ENCODE peak calls at places on chromosome 22, in four cellular contexts. One of them, this sample, is unnamed.

GRCh38 chr22:26174280-26174679 is 5.0 kb downstream of the SEZ6L start:
- DNase-seq in HCT116: no peak
- DNase-seq in GM12878: no peak
- DNase-seq in H1: peak; percentile 39
- DNase-seq in this sample: no peak

GRCh38 chr22:45185718-45186511 is 22.2 kb downstream of the NUP50 start:
- DNase-seq in HCT116: no peak
- DNase-seq in GM12878: no peak
- DNase-seq in H1: no peak
- DNase-seq in this sample: no peak

GRCh38 chr22:40635940-40636379 is 559 bp downstream of the MRTFA start:
- DNase-seq in HCT116: no peak
- DNase-seq in GM12878: no peak
- DNase-seq in H1: no peak
- DNase-seq in this sample: no peak

GRCh38 chr22:38412435-38413084 is 42.4 kb downstream of the KCNJ4 start:
- DNase-seq in HCT116: no peak
- DNase-seq in GM12878: no peak
- DNase-seq in H1: no peak
- DNase-seq in this sample: peak; percentile 84

GRCh38 chr22:45548991-45549736 is 46.5 kb downstream of the FBLN1 start:
- DNase-seq in HCT116: peak; percentile 37
- DNase-seq in GM12878: no peak
- DNase-seq in H1: no peak
- DNase-seq in this sample: peak; percentile 37

GRCh38 chr22:28424427-28425080 is 255.1 kb downstream of the TTC28 start:
- DNase-seq in HCT116: no peak
- DNase-seq in GM12878: no peak
- DNase-seq in H1: no peak
- DNase-seq in this sample: no peak

GRCh38 chr22:32789797-32790620 is 11.5 kb upstream of the TIMP3 start:
- DNase-seq in HCT116: no peak
- DNase-seq in GM12878: no peak
- DNase-seq in H1: no peak
- DNase-seq in this sample: no peak

GRCh38 chr22:45329536-45329936 is 19.8 kb downstream of the FAM118A start:
- DNase-seq in HCT116: no peak
- DNase-seq in GM12878: no peak
- DNase-seq in H1: no peak
- DNase-seq in this sample: no peak

GRCh38 chr22:37163618-37164534 is 14.2 kb upstream of the IL2RB start:
- DNase-seq in HCT116: no peak
- DNase-seq in GM12878: peak; percentile 90
- DNase-seq in H1: no peak
- DNase-seq in this sample: no peak

GRCh38 chr22:32423664-32424063 is 11.6 kb upstream of the RTCB start:
- DNase-seq in HCT116: no peak
- DNase-seq in GM12878: no peak
- DNase-seq in H1: no peak
- DNase-seq in this sample: no peak

GRCh38 chr22:41380993-41381328 is 781 bp upstream of the TEF start:
- DNase-seq in HCT116: peak; percentile 67
- DNase-seq in GM12878: no peak
- DNase-seq in H1: no peak
- DNase-seq in this sample: peak; percentile 80

GRCh38 chr22:35021166-35021565 is 44.8 kb upstream of the ISX start:
- DNase-seq in HCT116: no peak
- DNase-seq in GM12878: no peak
- DNase-seq in H1: no peak
- DNase-seq in this sample: no peak

GRCh38 chr22:26526165-26526564 is 13.9 kb upstream of the TFIP11 start:
- DNase-seq in HCT116: no peak
- DNase-seq in GM12878: no peak
- DNase-seq in H1: no peak
- DNase-seq in this sample: no peak

GRCh38 chr22:25131198-25131887 is 68.3 kb upstream of the CRYBB3 start:
- DNase-seq in HCT116: no peak
- DNase-seq in GM12878: no peak
- DNase-seq in H1: no peak
- DNase-seq in this sample: no peak

GRCh38 chr22:26043031-26043430 is 126.2 kb upstream of the SEZ6L start:
- DNase-seq in HCT116: no peak
- DNase-seq in GM12878: no peak
- DNase-seq in H1: no peak
- DNase-seq in this sample: no peak

DNA sequence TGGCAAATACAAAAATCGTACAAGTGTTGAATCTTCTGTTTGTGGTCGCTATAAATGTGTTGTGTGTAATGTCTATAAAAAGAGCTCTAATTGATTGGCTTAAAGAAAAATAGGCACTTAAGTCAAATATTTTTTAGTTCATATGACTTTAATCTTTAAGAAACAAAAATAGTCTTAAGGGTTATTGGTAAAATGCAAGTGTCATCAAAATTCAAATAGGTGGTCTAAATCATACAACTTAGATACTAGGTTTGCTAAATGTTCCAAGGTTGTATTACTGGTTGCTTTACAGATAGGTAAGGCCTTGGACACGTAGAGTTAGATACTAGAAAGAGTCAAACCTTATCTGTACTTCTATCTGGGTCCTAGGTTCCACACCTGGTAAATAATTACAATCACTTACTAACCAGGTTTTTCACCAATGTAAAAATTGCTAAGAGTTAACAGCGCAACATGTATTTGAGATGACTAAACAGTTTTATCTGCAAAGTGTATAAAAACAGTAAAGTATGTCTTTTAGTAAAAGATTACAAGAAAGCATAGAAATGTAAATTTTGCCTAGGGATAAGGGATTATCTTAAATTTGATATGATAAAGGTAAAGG is 91.1 kb upstream of the GNAZ start:
- DNase-seq in HCT116: no peak
- DNase-seq in GM12878: no peak
- DNase-seq in H1: no peak
- DNase-seq in this sample: no peak
- TF ChIP-seq EGR1 in HCT116: no peak
- TF ChIP-seq EGR1 in GM12878: no peak
- TF ChIP-seq EGR1 in H1: no peak
- TF ChIP-seq EGR1 in this sample: no peak

GRCh38 chr22:43878079-43878795 is 13.6 kb downstream of the PNPLA5 start:
- DNase-seq in HCT116: no peak
- DNase-seq in GM12878: no peak
- DNase-seq in H1: no peak
- DNase-seq in this sample: no peak
- TF ChIP-seq EGR1 in HCT116: no peak
- TF ChIP-seq EGR1 in GM12878: no peak
- TF ChIP-seq EGR1 in H1: no peak
- TF ChIP-seq EGR1 in this sample: no peak

DNA sequence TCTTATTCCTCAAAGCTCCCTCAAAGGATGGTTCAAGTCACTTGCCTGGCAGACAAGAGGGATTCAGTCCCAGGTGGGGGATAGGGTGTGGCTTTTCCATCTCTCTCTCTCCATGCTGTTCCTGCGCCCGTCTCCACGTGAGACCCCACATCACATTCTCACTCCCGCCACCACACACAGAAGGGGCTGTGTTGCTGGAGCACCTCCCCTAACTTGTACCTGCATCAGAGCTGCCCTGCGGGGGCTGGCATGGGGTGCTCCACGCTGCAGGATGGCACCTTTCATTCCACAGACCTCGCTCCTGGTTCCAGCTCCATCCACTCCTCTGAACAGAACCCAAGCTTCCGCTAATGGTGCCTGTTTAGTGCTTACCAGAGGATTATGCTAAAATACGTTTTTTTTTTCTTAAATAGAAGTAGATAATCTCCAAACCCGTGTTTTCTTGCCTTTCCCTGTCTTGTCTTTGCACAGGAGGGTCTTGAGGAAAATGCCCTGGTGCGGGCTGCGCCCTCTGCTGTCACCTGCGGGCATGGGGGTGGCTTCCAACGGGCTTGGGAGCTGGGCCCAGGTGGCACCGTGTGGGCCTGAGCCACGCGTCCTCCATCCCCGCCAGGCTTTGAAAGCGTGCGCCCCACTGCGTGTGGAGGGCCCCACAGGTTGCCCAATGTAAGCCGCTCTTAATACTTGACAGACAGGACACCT is 985.6 kb downstream of the BRD1 start:
- DNase-seq in HCT116: no peak
- DNase-seq in GM12878: no peak
- DNase-seq in H1: no peak
- DNase-seq in this sample: no peak
- TF ChIP-seq EGR1 in HCT116: no peak
- TF ChIP-seq EGR1 in GM12878: no peak
- TF ChIP-seq EGR1 in H1: no peak
- TF ChIP-seq EGR1 in this sample: no peak

GRCh38 chr22:49270595-49271368 is 556.9 kb downstream of the BRD1 start:
- DNase-seq in HCT116: no peak
- DNase-seq in GM12878: no peak
- DNase-seq in H1: no peak
- DNase-seq in this sample: no peak

GRCh38 chr22:49269928-49270327 is 557.7 kb downstream of the BRD1 start:
- DNase-seq in HCT116: no peak
- DNase-seq in GM12878: no peak
- DNase-seq in H1: no peak
- DNase-seq in this sample: no peak

GRCh38 chr22:49269371-49269770 is 558.3 kb downstream of the BRD1 start:
- DNase-seq in HCT116: no peak
- DNase-seq in GM12878: no peak
- DNase-seq in H1: peak; percentile 53
- DNase-seq in this sample: no peak

GRCh38 chr22:49267996-49268395 is 559.7 kb downstream of the BRD1 start:
- DNase-seq in HCT116: no peak
- DNase-seq in GM12878: no peak
- DNase-seq in H1: no peak
- DNase-seq in this sample: no peak

DNA sequence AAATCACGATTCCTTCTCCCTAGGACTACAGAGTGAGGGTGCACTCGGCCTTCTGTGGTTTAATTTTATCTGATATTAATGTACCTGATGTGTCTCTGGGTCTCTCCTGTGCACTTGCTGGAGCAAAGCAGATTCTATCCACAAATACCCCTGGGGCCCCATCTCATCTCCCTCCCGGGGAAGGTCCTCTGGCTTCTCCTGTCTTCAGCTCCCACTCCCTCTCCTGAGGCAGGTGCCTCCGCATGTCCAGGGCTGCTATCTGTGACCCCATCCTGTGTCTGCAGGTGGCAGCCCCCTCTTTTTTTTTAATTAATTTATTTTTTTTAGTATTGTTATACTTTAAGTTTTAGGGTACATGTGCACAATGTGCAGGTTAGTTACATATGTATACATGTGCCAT is 558.7 kb downstream of the BRD1 start:
- DNase-seq in HCT116: no peak
- DNase-seq in GM12878: no peak
- DNase-seq in H1: no peak
- DNase-seq in this sample: no peak
- TF ChIP-seq EGR1 in HCT116: no peak
- TF ChIP-seq EGR1 in GM12878: no peak
- TF ChIP-seq EGR1 in H1: no peak
- TF ChIP-seq EGR1 in this sample: no peak

DNA sequence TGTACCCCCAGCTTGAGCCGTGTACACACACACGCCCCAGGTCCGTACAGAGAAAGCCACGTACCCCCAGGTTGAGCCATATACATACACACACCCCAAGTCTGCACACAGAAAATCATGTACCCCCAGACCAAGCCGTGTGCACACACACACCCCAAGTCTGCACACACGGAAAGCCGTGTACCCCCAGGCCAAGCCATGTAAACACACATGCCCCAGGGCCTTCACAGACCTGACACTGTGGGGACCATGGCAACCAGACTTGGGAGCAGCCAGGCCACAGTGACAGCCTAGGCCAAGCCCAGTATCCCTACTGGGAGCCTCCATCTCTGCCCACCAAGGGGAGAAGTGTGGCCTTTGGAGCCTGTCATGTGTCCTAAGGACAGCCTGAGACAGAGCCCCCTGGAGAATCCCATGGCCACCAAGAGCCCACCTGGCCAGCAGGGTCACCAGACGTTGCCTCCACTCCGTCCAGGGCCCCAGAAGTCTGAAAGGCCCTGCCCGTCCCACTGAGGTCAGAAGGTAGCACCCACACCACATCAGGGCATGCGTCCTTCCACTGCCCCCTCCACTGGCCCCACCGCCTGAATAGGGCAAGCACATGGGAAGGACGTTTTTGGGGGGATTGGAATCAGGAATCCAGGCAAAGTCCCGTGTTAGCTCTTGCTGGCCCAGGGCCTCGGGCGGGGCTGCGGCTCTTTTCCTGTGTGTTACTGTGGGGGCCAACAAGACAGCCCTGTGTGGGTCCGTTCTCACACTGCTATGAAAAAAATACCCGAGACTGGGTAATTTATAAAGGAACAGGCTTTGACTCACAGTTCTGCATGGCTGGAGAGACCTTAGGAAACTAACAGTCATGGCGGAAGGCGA is 636.7 kb downstream of the TBC1D22A start:
- DNase-seq in HCT116: no peak
- DNase-seq in GM12878: no peak
- DNase-seq in H1: no peak
- DNase-seq in this sample: no peak
- TF ChIP-seq EGR1 in HCT116: no peak
- TF ChIP-seq EGR1 in GM12878: no peak
- TF ChIP-seq EGR1 in H1: no peak
- TF ChIP-seq EGR1 in this sample: no peak

GRCh38 chr22:18055619-18056160 is 22.1 kb upstream of the PEX26 start:
- DNase-seq in HCT116: no peak
- DNase-seq in GM12878: no peak
- DNase-seq in H1: no peak
- DNase-seq in this sample: no peak

GRCh38 chr22:18056161-18056666 is 21.6 kb upstream of the PEX26 start:
- DNase-seq in HCT116: no peak
- DNase-seq in GM12878: no peak
- DNase-seq in H1: no peak
- DNase-seq in this sample: no peak

GRCh38 chr22:18058770-18059169 is 19.0 kb upstream of the PEX26 start:
- DNase-seq in HCT116: no peak
- DNase-seq in GM12878: no peak
- DNase-seq in H1: no peak
- DNase-seq in this sample: no peak

GRCh38 chr22:18057568-18058209 is 20.1 kb upstream of the PEX26 start:
- DNase-seq in HCT116: peak; percentile 61
- DNase-seq in GM12878: peak; percentile 68
- DNase-seq in H1: no peak
- DNase-seq in this sample: peak; percentile 38

GRCh38 chr22:18056802-18057474 is 20.9 kb upstream of the PEX26 start:
- DNase-seq in HCT116: no peak
- DNase-seq in GM12878: peak; percentile 56
- DNase-seq in H1: no peak
- DNase-seq in this sample: no peak
- TF ChIP-seq EGR1 in HCT116: no peak
- TF ChIP-seq EGR1 in GM12878: no peak
- TF ChIP-seq EGR1 in H1: no peak
- TF ChIP-seq EGR1 in this sample: no peak

This sample was measured in K562.